ENCODE peak calls at places on chromosome 17, in ten cellular contexts. One of them, this sample, is unnamed.

GRCh38 chr17:1568950-1569810 is 6.6 kb upstream of the PITPNA start:
- DNase-seq in tibial artery: no peak
- DNase-seq in OCI-LY7: no peak
- DNase-seq in neural crest cell: no peak
- DNase-seq in lung: no peak
- DNase-seq in AG10803: no peak
- DNase-seq in progenitor cell of endocrine pancreas: no peak
- DNase-seq in AG04449: no peak
- DNase-seq in cardiac fibroblast: no peak
- DNase-seq in prostate gland: no peak
- DNase-seq in this sample: no peak

GRCh38 chr17:81665205-81666091 is 957 bp downstream of the OXLD1 start:
- DNase-seq in tibial artery: no peak
- DNase-seq in OCI-LY7: peak; percentile 61
- DNase-seq in neural crest cell: no peak
- DNase-seq in lung: no peak
- DNase-seq in AG10803: peak; percentile 21
- DNase-seq in progenitor cell of endocrine pancreas: no peak
- DNase-seq in AG04449: no peak
- DNase-seq in cardiac fibroblast: peak; percentile 28
- DNase-seq in prostate gland: no peak
- DNase-seq in this sample: no peak

GRCh38 chr17:82458130-82458884 is at the start of gene NARF:
- DNase-seq in tibial artery: peak; percentile 99
- DNase-seq in OCI-LY7: peak; percentile 100
- DNase-seq in neural crest cell: peak; percentile 91
- DNase-seq in lung: peak; percentile 97
- DNase-seq in AG10803: peak; percentile 99
- DNase-seq in progenitor cell of endocrine pancreas: peak; percentile 95
- DNase-seq in AG04449: peak; percentile 88
- DNase-seq in cardiac fibroblast: peak; percentile 98
- DNase-seq in prostate gland: peak; percentile 98
- DNase-seq in this sample: peak; percentile 97

GRCh38 chr17:65102788-65103187 is 34.4 kb upstream of the RGS9 start:
- DNase-seq in tibial artery: no peak
- DNase-seq in OCI-LY7: no peak
- DNase-seq in neural crest cell: no peak
- DNase-seq in lung: no peak
- DNase-seq in AG10803: no peak
- DNase-seq in progenitor cell of endocrine pancreas: no peak
- DNase-seq in AG04449: no peak
- DNase-seq in cardiac fibroblast: peak; percentile 27
- DNase-seq in prostate gland: no peak
- DNase-seq in this sample: no peak

GRCh38 chr17:80774146-80774545 is 217.5 kb upstream of the CHMP6 start:
- DNase-seq in tibial artery: no peak
- DNase-seq in OCI-LY7: no peak
- DNase-seq in neural crest cell: no peak
- DNase-seq in lung: no peak
- DNase-seq in AG10803: no peak
- DNase-seq in progenitor cell of endocrine pancreas: no peak
- DNase-seq in AG04449: no peak
- DNase-seq in cardiac fibroblast: no peak
- DNase-seq in prostate gland: no peak
- DNase-seq in this sample: no peak

GRCh38 chr17:72556944-72557826 is 436.4 kb downstream of the SOX9 start:
- DNase-seq in tibial artery: no peak
- DNase-seq in OCI-LY7: peak; percentile 74
- DNase-seq in neural crest cell: peak; percentile 79
- DNase-seq in lung: peak; percentile 59
- DNase-seq in AG10803: peak; percentile 45
- DNase-seq in progenitor cell of endocrine pancreas: peak; percentile 65
- DNase-seq in AG04449: no peak
- DNase-seq in cardiac fibroblast: peak; percentile 71
- DNase-seq in prostate gland: peak; percentile 65
- DNase-seq in this sample: no peak

GRCh38 chr17:77735341-77736206 is 222.9 kb upstream of the TNRC6C start:
- DNase-seq in tibial artery: peak; percentile 91
- DNase-seq in OCI-LY7: no peak
- DNase-seq in neural crest cell: no peak
- DNase-seq in lung: peak; percentile 76
- DNase-seq in AG10803: no peak
- DNase-seq in progenitor cell of endocrine pancreas: peak; percentile 5
- DNase-seq in AG04449: no peak
- DNase-seq in cardiac fibroblast: no peak
- DNase-seq in prostate gland: no peak
- DNase-seq in this sample: peak; percentile 27

GRCh38 chr17:27315322-27315721 is 21.4 kb downstream of the WSB1 start:
- DNase-seq in tibial artery: peak; percentile 96
- DNase-seq in OCI-LY7: no peak
- DNase-seq in neural crest cell: no peak
- DNase-seq in lung: peak; percentile 68
- DNase-seq in AG10803: peak; percentile 91
- DNase-seq in progenitor cell of endocrine pancreas: no peak
- DNase-seq in AG04449: peak; percentile 49
- DNase-seq in cardiac fibroblast: peak; percentile 90
- DNase-seq in prostate gland: peak; percentile 77
- DNase-seq in this sample: peak; percentile 85

GRCh38 chr17:64340557-64340956 is 50.1 kb downstream of the PECAM1 start:
- DNase-seq in tibial artery: no peak
- DNase-seq in OCI-LY7: no peak
- DNase-seq in neural crest cell: no peak
- DNase-seq in lung: no peak
- DNase-seq in AG10803: no peak
- DNase-seq in progenitor cell of endocrine pancreas: no peak
- DNase-seq in AG04449: no peak
- DNase-seq in cardiac fibroblast: no peak
- DNase-seq in prostate gland: no peak
- DNase-seq in this sample: no peak

GRCh38 chr17:57438031-57438731 is 181.9 kb downstream of the MSI2 start:
- DNase-seq in tibial artery: no peak
- DNase-seq in OCI-LY7: no peak
- DNase-seq in neural crest cell: no peak
- DNase-seq in lung: no peak
- DNase-seq in AG10803: no peak
- DNase-seq in progenitor cell of endocrine pancreas: no peak
- DNase-seq in AG04449: no peak
- DNase-seq in cardiac fibroblast: no peak
- DNase-seq in prostate gland: no peak
- DNase-seq in this sample: no peak

GRCh38 chr17:45052052-45052772 is 780 bp upstream of the DCAKD start:
- DNase-seq in tibial artery: no peak
- DNase-seq in OCI-LY7: peak; percentile 82
- DNase-seq in neural crest cell: peak; percentile 33
- DNase-seq in lung: peak; percentile 41
- DNase-seq in AG10803: peak; percentile 34
- DNase-seq in progenitor cell of endocrine pancreas: peak; percentile 33
- DNase-seq in AG04449: no peak
- DNase-seq in cardiac fibroblast: peak; percentile 56
- DNase-seq in prostate gland: peak; percentile 19
- DNase-seq in this sample: no peak

GRCh38 chr17:82836823-82837357 is 2.9 kb downstream of the ZNF750 start:
- DNase-seq in tibial artery: no peak
- DNase-seq in OCI-LY7: no peak
- DNase-seq in neural crest cell: no peak
- DNase-seq in lung: no peak
- DNase-seq in AG10803: peak; percentile 53
- DNase-seq in progenitor cell of endocrine pancreas: no peak
- DNase-seq in AG04449: no peak
- DNase-seq in cardiac fibroblast: no peak
- DNase-seq in prostate gland: no peak
- DNase-seq in this sample: no peak

GRCh38 chr17:45005700-45006099 is 37.6 kb upstream of the C1QL1 start:
- DNase-seq in tibial artery: no peak
- DNase-seq in OCI-LY7: no peak
- DNase-seq in neural crest cell: no peak
- DNase-seq in lung: no peak
- DNase-seq in AG10803: no peak
- DNase-seq in progenitor cell of endocrine pancreas: no peak
- DNase-seq in AG04449: no peak
- DNase-seq in cardiac fibroblast: no peak
- DNase-seq in prostate gland: no peak
- DNase-seq in this sample: no peak

GRCh38 chr17:81890447-81891302 is 711 bp downstream of the ALYREF start:
- DNase-seq in tibial artery: peak; percentile 65
- DNase-seq in OCI-LY7: peak; percentile 71
- DNase-seq in neural crest cell: no peak
- DNase-seq in lung: no peak
- DNase-seq in AG10803: no peak
- DNase-seq in progenitor cell of endocrine pancreas: no peak
- DNase-seq in AG04449: no peak
- DNase-seq in cardiac fibroblast: no peak
- DNase-seq in prostate gland: no peak
- DNase-seq in this sample: no peak

GRCh38 chr17:56937688-56938087 is 23.2 kb downstream of the COIL start:
- DNase-seq in tibial artery: no peak
- DNase-seq in OCI-LY7: no peak
- DNase-seq in neural crest cell: no peak
- DNase-seq in lung: no peak
- DNase-seq in AG10803: no peak
- DNase-seq in progenitor cell of endocrine pancreas: no peak
- DNase-seq in AG04449: no peak
- DNase-seq in cardiac fibroblast: no peak
- DNase-seq in prostate gland: no peak
- DNase-seq in this sample: no peak

GRCh38 chr17:61393550-61393903 is 6.1 kb upstream of the TBX2 start:
- DNase-seq in tibial artery: no peak
- DNase-seq in OCI-LY7: no peak
- DNase-seq in neural crest cell: no peak
- DNase-seq in lung: no peak
- DNase-seq in AG10803: no peak
- DNase-seq in progenitor cell of endocrine pancreas: no peak
- DNase-seq in AG04449: no peak
- DNase-seq in cardiac fibroblast: peak; percentile 16
- DNase-seq in prostate gland: no peak
- DNase-seq in this sample: no peak
- TF ChIP-seq CTCF in tibial artery: no peak
- TF ChIP-seq CTCF in OCI-LY7: peak; percentile 62
- TF ChIP-seq CTCF in neural crest cell: peak; percentile 39
- TF ChIP-seq CTCF in lung: no peak
- TF ChIP-seq CTCF in AG10803: peak; percentile 29
- TF ChIP-seq CTCF in progenitor cell of endocrine pancreas: peak; percentile 30
- TF ChIP-seq CTCF in AG04449: peak; percentile 22
- TF ChIP-seq CTCF in cardiac fibroblast: peak; percentile 39
- TF ChIP-seq CTCF in prostate gland: no peak
- TF ChIP-seq CTCF in this sample: peak; percentile 14

DNA sequence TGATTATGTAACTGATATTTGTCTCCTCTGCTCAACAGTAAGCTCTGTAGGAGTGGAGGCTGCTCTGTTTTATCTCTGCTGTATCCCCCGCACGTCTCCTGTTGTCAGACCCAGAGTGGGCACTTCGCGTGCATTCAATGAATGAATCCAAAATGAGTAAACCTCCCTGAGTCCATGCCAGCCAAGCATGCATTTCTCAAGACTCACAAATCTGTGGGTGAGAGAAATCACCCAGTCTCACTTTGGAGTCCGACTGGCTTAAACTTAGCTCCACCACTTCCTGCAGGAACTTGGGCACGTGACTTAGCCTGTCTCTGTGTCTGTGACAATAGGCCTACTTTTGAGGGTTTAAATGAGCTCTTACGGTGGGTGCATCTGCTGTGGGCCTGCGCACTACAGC is 3.7 kb downstream of the PNPO start:
- DNase-seq in tibial artery: no peak
- DNase-seq in OCI-LY7: peak; percentile 22
- DNase-seq in neural crest cell: no peak
- DNase-seq in lung: no peak
- DNase-seq in AG10803: peak; percentile 25
- DNase-seq in progenitor cell of endocrine pancreas: no peak
- DNase-seq in AG04449: no peak
- DNase-seq in cardiac fibroblast: peak; percentile 18
- DNase-seq in prostate gland: no peak
- DNase-seq in this sample: no peak
- TF ChIP-seq CTCF in tibial artery: no peak
- TF ChIP-seq CTCF in OCI-LY7: no peak
- TF ChIP-seq CTCF in neural crest cell: no peak
- TF ChIP-seq CTCF in lung: no peak
- TF ChIP-seq CTCF in AG10803: no peak
- TF ChIP-seq CTCF in progenitor cell of endocrine pancreas: no peak
- TF ChIP-seq CTCF in AG04449: no peak
- TF ChIP-seq CTCF in cardiac fibroblast: no peak
- TF ChIP-seq CTCF in prostate gland: no peak
- TF ChIP-seq CTCF in this sample: no peak

GRCh38 chr17:60155815-60156214 is 6.0 kb downstream of the CA4 start:
- DNase-seq in tibial artery: no peak
- DNase-seq in OCI-LY7: no peak
- DNase-seq in neural crest cell: no peak
- DNase-seq in lung: no peak
- DNase-seq in AG10803: no peak
- DNase-seq in progenitor cell of endocrine pancreas: no peak
- DNase-seq in AG04449: no peak
- DNase-seq in cardiac fibroblast: no peak
- DNase-seq in prostate gland: no peak
- DNase-seq in this sample: no peak

GRCh38 chr17:60156746-60157145 is 7.0 kb downstream of the CA4 start:
- DNase-seq in tibial artery: no peak
- DNase-seq in OCI-LY7: no peak
- DNase-seq in neural crest cell: no peak
- DNase-seq in lung: no peak
- DNase-seq in AG10803: no peak
- DNase-seq in progenitor cell of endocrine pancreas: no peak
- DNase-seq in AG04449: no peak
- DNase-seq in cardiac fibroblast: no peak
- DNase-seq in prostate gland: no peak
- DNase-seq in this sample: no peak

GRCh38 chr17:60158751-60159478 is 9.1 kb downstream of the CA4 start:
- DNase-seq in tibial artery: no peak
- DNase-seq in OCI-LY7: no peak
- DNase-seq in neural crest cell: no peak
- DNase-seq in lung: no peak
- DNase-seq in AG10803: no peak
- DNase-seq in progenitor cell of endocrine pancreas: no peak
- DNase-seq in AG04449: no peak
- DNase-seq in cardiac fibroblast: peak; percentile 38
- DNase-seq in prostate gland: no peak
- DNase-seq in this sample: no peak

GRCh38 chr17:60159479-60159866 is 9.7 kb downstream of the CA4 start:
- DNase-seq in tibial artery: peak; percentile 37
- DNase-seq in OCI-LY7: no peak
- DNase-seq in neural crest cell: no peak
- DNase-seq in lung: no peak
- DNase-seq in AG10803: no peak
- DNase-seq in progenitor cell of endocrine pancreas: no peak
- DNase-seq in AG04449: no peak
- DNase-seq in cardiac fibroblast: no peak
- DNase-seq in prostate gland: no peak
- DNase-seq in this sample: no peak

GRCh38 chr17:60157487-60158040 is 7.8 kb downstream of the CA4 start:
- DNase-seq in tibial artery: no peak
- DNase-seq in OCI-LY7: no peak
- DNase-seq in neural crest cell: no peak
- DNase-seq in lung: no peak
- DNase-seq in AG10803: no peak
- DNase-seq in progenitor cell of endocrine pancreas: no peak
- DNase-seq in AG04449: no peak
- DNase-seq in cardiac fibroblast: no peak
- DNase-seq in prostate gland: no peak
- DNase-seq in this sample: no peak
- TF ChIP-seq CTCF in tibial artery: no peak
- TF ChIP-seq CTCF in OCI-LY7: no peak
- TF ChIP-seq CTCF in neural crest cell: no peak
- TF ChIP-seq CTCF in lung: no peak
- TF ChIP-seq CTCF in AG10803: no peak
- TF ChIP-seq CTCF in progenitor cell of endocrine pancreas: no peak
- TF ChIP-seq CTCF in AG04449: no peak
- TF ChIP-seq CTCF in cardiac fibroblast: no peak
- TF ChIP-seq CTCF in prostate gland: no peak
- TF ChIP-seq CTCF in this sample: no peak

GRCh38 chr17:66547170-66547865 is 244.9 kb downstream of the PRKCA start:
- DNase-seq in tibial artery: no peak
- DNase-seq in OCI-LY7: no peak
- DNase-seq in neural crest cell: no peak
- DNase-seq in lung: no peak
- DNase-seq in AG10803: no peak
- DNase-seq in progenitor cell of endocrine pancreas: no peak
- DNase-seq in AG04449: no peak
- DNase-seq in cardiac fibroblast: no peak
- DNase-seq in prostate gland: no peak
- DNase-seq in this sample: no peak
- TF ChIP-seq CTCF in tibial artery: no peak
- TF ChIP-seq CTCF in OCI-LY7: no peak
- TF ChIP-seq CTCF in neural crest cell: no peak
- TF ChIP-seq CTCF in lung: no peak
- TF ChIP-seq CTCF in AG10803: no peak
- TF ChIP-seq CTCF in progenitor cell of endocrine pancreas: no peak
- TF ChIP-seq CTCF in AG04449: no peak
- TF ChIP-seq CTCF in cardiac fibroblast: no peak
- TF ChIP-seq CTCF in prostate gland: no peak
- TF ChIP-seq CTCF in this sample: no peak